ENCODE peak calls at places on chromosomes 4 and X, in five cellular contexts. G is fibroblast of mammary gland, M is NCI-H524 treated with DMSO at 0.1 percent for 48 hours, U is EL, D is pons. J is an unnamed sample.

GRCh38 chrX:68681443-68681941 is 34.0 kb downstream of the STARD8 start:
- DNase-seq in G (peak), M (no peak), U (peak), D (no peak), J (peak)

GRCh38 chrX:2512501-2512900 is 11.7 kb upstream of the DHRSX start:
- DNase-seq in G (no peak), M (no peak), U (no peak), D (no peak), J (no peak)

GRCh38 chrX:1231850-1232505 is 19.5 kb upstream of the CRLF2 start:
- DNase-seq in G (no peak), M (no peak), U (no peak), D (no peak), J (no peak)

GRCh38 chr4:125316781-125317525 is 2.2 kb downstream of the FAT4 start:
- DNase-seq in G (peak), M (no peak), U (peak), D (no peak), J (peak)

GRCh38 chr4:128380306-128380705 is 92.7 kb upstream of the PGRMC2 start:
- DNase-seq in G (no peak), M (no peak), U (peak), D (no peak), J (no peak)

GRCh38 chr4:166657261-166657660 is 577.0 kb downstream of the SPOCK3 start:
- DNase-seq in G (no peak), M (no peak), U (peak), D (no peak), J (no peak)

GRCh38 chrX:143319526-143319925 is 197.7 kb downstream of the SPANXN3 start:
- DNase-seq in G (no peak), M (no peak), U (no peak), D (no peak), J (no peak)

GRCh38 chrX:16712825-16713155 is 321 bp upstream of the CTPS2 start:
- DNase-seq in G (no peak), M (no peak), U (no peak), D (no peak), J (no peak)

GRCh38 chrX:26783512-26784225 is 567.7 kb downstream of the MAGEB5 start:
- DNase-seq in G (peak), M (no peak), U (no peak), D (peak), J (peak)

GRCh38 chrX:7943600-7944245 is 16.5 kb upstream of the PNPLA4 start:
- DNase-seq in G (peak), M (no peak), U (no peak), D (no peak), J (no peak)

GRCh38 chr4:95155759-95156451 is 392.9 kb downstream of the UNC5C start:
- DNase-seq in G (peak), M (no peak), U (peak), D (peak), J (peak)

GRCh38 chr4:39855909-39856512 is 121.7 kb downstream of the PDS5A start:
- DNase-seq in G (peak), M (no peak), U (peak), D (no peak), J (peak)

GRCh38 chrX:54407266-54407665 is 32.9 kb upstream of the TSR2 start:
- DNase-seq in G (no peak), M (no peak), U (no peak), D (no peak), J (no peak)

GRCh38 chr4:7041851-7042696 is 1.1 kb upstream of the TADA2B start:
- DNase-seq in G (peak), M (peak), U (peak), D (peak), J (no peak)

GRCh38 chrX:153646620-153647373 is at the start of gene DUSP9:
- DNase-seq in G (peak), M (no peak), U (peak), D (no peak), J (peak)

GRCh38 chrX:110853610-110854009 is 58.0 kb upstream of the CHRDL1 start:
- DNase-seq in G (peak), M (peak), U (peak), D (peak), J (peak)

GRCh38 chr4:156303708-156304107 is 350.0 kb upstream of the CTSO start:
- DNase-seq in G (no peak), M (no peak), U (no peak), D (no peak), J (no peak)

GRCh38 chrX:139246295-139246694 is 284.2 kb upstream of the F9 start:
- DNase-seq in G (no peak), M (no peak), U (no peak), D (no peak), J (peak)

GRCh38 chr4:44479731-44480130 is 31.1 kb upstream of the KCTD8 start:
- DNase-seq in G (no peak), M (no peak), U (no peak), D (no peak), J (no peak)

GRCh38 chr4:61511716-61512488 is 311.8 kb downstream of the ADGRL3 start:
- DNase-seq in G (peak), M (no peak), U (peak), D (no peak), J (peak)

GRCh38 chrX:3377560-3377959 is 31.1 kb upstream of the MXRA5 start:
- DNase-seq in G (no peak), M (no peak), U (no peak), D (no peak), J (no peak)

GRCh38 chr4:78806943-78807458 is 30.9 kb downstream of the BMP2K start:
- DNase-seq in G (no peak), M (no peak), U (no peak), D (no peak), J (no peak)

GRCh38 chr4:146333187-146333894 is 119.0 kb downstream of the REELD1 start:
- DNase-seq in G (peak), M (no peak), U (peak), D (no peak), J (peak)

GRCh38 chr4:155599596-155599995 is 67.1 kb upstream of the GUCY1A1 start:
- DNase-seq in G (no peak), M (no peak), U (no peak), D (no peak), J (no peak)

GRCh38 chr4:6281436-6282144 is 11.9 kb downstream of the WFS1 start:
- DNase-seq in G (no peak), M (no peak), U (no peak), D (no peak), J (no peak)

GRCh38 chrX:78769933-78770332 is 22.4 kb downstream of the LPAR4 start:
- DNase-seq in G (no peak), M (no peak), U (no peak), D (no peak), J (no peak)

GRCh38 chr4:90889171-90889570 is 762.0 kb downstream of the CCSER1 start:
- DNase-seq in G (no peak), M (no peak), U (no peak), D (no peak), J (no peak)

GRCh38 chr4:158915683-158916241 is 146.9 kb downstream of the FNIP2 start:
- DNase-seq in G (peak), M (no peak), U (no peak), D (no peak), J (no peak)

GRCh38 chrX:45803383-45803921 is 602.8 kb upstream of the DIPK2B start:
- DNase-seq in G (peak), M (no peak), U (peak), D (no peak), J (peak)

GRCh38 chr4:180084561-180084960 is 2158.6 kb upstream of the TENM3 start:
- DNase-seq in G (no peak), M (no peak), U (no peak), D (no peak), J (no peak)

GRCh38 chr4:7217453-7218310 is 25.3 kb downstream of the SORCS2 start:
- DNase-seq in G (no peak), M (no peak), U (no peak), D (no peak), J (peak)

GRCh38 chr4:153260553-153261306 is 56.5 kb downstream of the TRIM2 start:
- DNase-seq in G (peak), M (no peak), U (peak), D (no peak), J (peak)

GRCh38 chr4:1207157-1207470 is 34.7 kb upstream of the SPON2 start:
- DNase-seq in G (no peak), M (no peak), U (no peak), D (no peak), J (no peak)

GRCh38 chr4:145938618-145939177 is at the start of gene ZNF827:
- DNase-seq in G (peak), M (no peak), U (peak), D (peak), J (peak)

J was measured in GM23248.